ENCODE peak calls at places on chromosomes 11 and 22, in nine cellular contexts. X is AG20443; L is HS-27A; T is Calu3; N is KG1; Q is H7; F is CD4-positive, alpha-beta T cell; B is fibroblast of lung; J is NB4. P is an unnamed sample.
A peak's percentile ranks its signal among the peaks of the same experiment; 100 is the strongest.

GRCh38 chr11:100009728-100010127 is 677.4 kb upstream of the ARHGAP42 start:
- DNase-seq in X (no peak), B (no peak), N (no peak), T (no peak), L (no peak), F (no peak), Q (no peak), J (no peak), P (no peak)

GRCh38 chr11:44589301-44589700 is 23.8 kb downstream of the CD82 start:
- DNase-seq in B (peak; percentile 64), T (no peak), N (no peak), Q (no peak), L (no peak), J (no peak), X (peak; percentile 66), F (no peak), P (no peak)

GRCh38 chr11:79465160-79465559 is 24.3 kb upstream of the TENM4 start:
- DNase-seq in J (no peak), B (no peak), X (no peak), N (no peak), Q (no peak), T (no peak), L (no peak), F (no peak), P (no peak)

GRCh38 chr22:22358136-22358535 is 113.5 kb downstream of the VPREB1 start:
- DNase-seq in B (no peak), T (no peak), X (no peak), F (no peak), N (no peak), J (no peak), Q (no peak), L (no peak), P (no peak)

GRCh38 chr11:12064136-12064953 is 46.0 kb upstream of the MICAL2 start:
- DNase-seq in X (no peak), F (no peak), L (no peak), Q (no peak), J (peak; percentile 24), B (no peak), T (no peak), N (no peak), P (no peak)

GRCh38 chr11:73852049-73852448 is 24.6 kb downstream of the COA4 start:
- DNase-seq in Q (no peak), X (no peak), T (no peak), N (no peak), B (no peak), L (no peak), J (no peak), F (no peak), P (no peak)

GRCh38 chr11:73950869-73951710 is at the start of gene DNAJB13:
- DNase-seq in T (peak; percentile 65), J (peak; percentile 59), N (no peak), L (no peak), F (no peak), Q (peak; percentile 88), X (peak; percentile 85), B (peak; percentile 49), P (peak; percentile 47)

GRCh38 chr11:120555433-120555773 is 43.9 kb downstream of the GRIK4 start:
- DNase-seq in B (no peak), L (no peak), Q (no peak), N (no peak), T (no peak), F (no peak), X (no peak), J (no peak), P (no peak)

GRCh38 chr11:61587541-61587941 is 6.7 kb upstream of the SYT7 start:
- DNase-seq in L (no peak), Q (peak; percentile 95), B (peak; percentile 45), N (no peak), J (no peak), T (peak; percentile 39), F (peak; percentile 25), X (peak; percentile 86), P (no peak)